ENCODE peak calls at places on chromosome 9, in six cellular contexts. P, X, Q, O, L and N are unnamed samples.

GRCh38 chr9:37529111-37529510 is 43.4 kb downstream of the POLR1E start:
- DNase-seq in P (no peak), X (peak; percentile 13), Q (no peak), O (no peak), L (peak; percentile 40), N (peak; percentile 45)

GRCh38 chr9:123784513-123784912 is 145.4 kb downstream of the DENND1A start:
- DNase-seq in P (no peak), X (no peak), Q (no peak), O (no peak), L (no peak), N (no peak)

GRCh38 chr9:71646131-71646530 is 122.2 kb downstream of the CEMIP2 start:
- DNase-seq in P (no peak), X (no peak), Q (no peak), O (no peak), L (no peak), N (no peak)

GRCh38 chr9:31140316-31140715 is 1244.1 kb upstream of the ACO1 start:
- DNase-seq in P (no peak), X (no peak), Q (no peak), O (no peak), L (no peak), N (no peak)

GRCh38 chr9:120932086-120932818 is 5.7 kb upstream of the TRAF1 start:
- DNase-seq in P (no peak), X (no peak), Q (no peak), O (no peak), L (no peak), N (peak; percentile 5)

GRCh38 chr9:4080889-4081548 is 218.8 kb downstream of the GLIS3 start:
- DNase-seq in P (no peak), X (no peak), Q (no peak), O (no peak), L (no peak), N (no peak)

GRCh38 chr9:6634441-6634840 is 11.1 kb downstream of the GLDC start:
- DNase-seq in P (no peak), X (no peak), Q (no peak), O (no peak), L (no peak), N (no peak)

GRCh38 chr9:122132539-122132938 is 27.0 kb downstream of the NDUFA8 start:
- DNase-seq in P (no peak), X (no peak), Q (no peak), O (no peak), L (no peak), N (no peak)

GRCh38 chr9:86413966-86414880 is 60.0 kb upstream of the TUT7 start:
- DNase-seq in P (no peak), X (no peak), Q (no peak), O (no peak), L (no peak), N (no peak)

GRCh38 chr9:131645078-131645776 is 94.6 kb downstream of the RAPGEF1 start:
- DNase-seq in P (no peak), X (no peak), Q (no peak), O (no peak), L (no peak), N (no peak)

GRCh38 chr9:135864447-135865049 is 42.8 kb downstream of the CAMSAP1 start:
- DNase-seq in P (peak; percentile 24), X (peak; percentile 19), Q (no peak), O (peak; percentile 64), L (no peak), N (peak; percentile 66)

GRCh38 chr9:110148384-110148783 is 59.6 kb downstream of the C9orf152 start:
- DNase-seq in P (no peak), X (no peak), Q (no peak), O (no peak), L (no peak), N (no peak)

GRCh38 chr9:115531410-115532130 is 413.6 kb upstream of the TNC start:
- DNase-seq in P (no peak), X (no peak), Q (no peak), O (no peak), L (no peak), N (no peak)

GRCh38 chr9:93655621-93656425 is 79.4 kb downstream of the PHF2 start:
- DNase-seq in P (no peak), X (no peak), Q (no peak), O (peak; percentile 45), L (no peak), N (no peak)

GRCh38 chr9:114232091-114232440 is 76.7 kb downstream of the COL27A1 start:
- DNase-seq in P (no peak), X (no peak), Q (no peak), O (no peak), L (no peak), N (no peak)

GRCh38 chr9:13970426-13970825 is 343.5 kb downstream of the NFIB start:
- DNase-seq in P (no peak), X (no peak), Q (no peak), O (no peak), L (no peak), N (no peak)

GRCh38 chr9:138053996-138054752 is 176.6 kb downstream of the CACNA1B start:
- DNase-seq in P (no peak), X (no peak), Q (no peak), O (peak; percentile 22), L (no peak), N (peak; percentile 18)

DNA sequence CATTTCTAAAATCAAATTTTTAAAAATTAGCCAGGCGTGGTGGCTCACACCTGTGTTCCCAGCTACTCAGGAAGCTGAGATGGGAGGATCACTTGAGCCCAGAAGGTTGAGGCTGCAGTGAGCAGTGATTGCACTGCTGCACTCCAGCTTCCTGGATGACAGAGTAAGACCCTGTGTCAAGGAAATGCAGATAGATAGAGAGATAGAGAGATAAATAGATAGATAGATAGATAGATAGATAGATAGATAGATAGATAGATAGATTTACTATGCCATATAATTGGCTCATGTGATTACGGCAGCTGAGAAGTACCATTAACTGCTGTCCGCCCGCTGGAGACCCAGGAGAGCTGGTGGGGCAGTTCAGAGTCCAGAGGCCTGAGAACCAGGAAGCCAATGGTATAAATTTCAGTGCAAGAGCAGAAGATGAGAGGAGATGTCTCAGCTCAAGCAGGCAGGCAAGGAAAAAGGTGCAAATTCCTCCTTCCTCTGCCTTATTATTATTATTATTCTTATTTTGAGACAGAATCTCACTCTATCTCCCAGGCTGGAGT is 13.0 kb upstream of the PTGES start:
- DNase-seq in P (no peak), X (no peak), Q (no peak), O (no peak), L (no peak), N (no peak)
- H3K4me3 ChIP-seq in P (no peak overlapping the region), X (no peak overlapping the region), Q (no peak overlapping the region), O (no peak overlapping the region), L (no peak overlapping the region), N (no peak overlapping the region)

GRCh38 chr9:12775963-12776774 is 1.3 kb downstream of the LURAP1L start:
- DNase-seq in P (no peak), X (peak; percentile 78), Q (peak; percentile 95), O (peak; percentile 75), L (no peak), N (peak; percentile 82)
- TF ChIP-seq POLR2AphosphoS5 in P (peak; percentile 36), X (peak; percentile 55), Q (peak; percentile 74), O (no peak), L (no peak), N (peak; percentile 72)

GRCh38 chr9:126959326-126959725 is 44.7 kb downstream of the RALGPS1 start:
- DNase-seq in P (no peak), X (no peak), Q (no peak), O (no peak), L (no peak), N (no peak)
- H3K27ac ChIP-seq in P (no peak overlapping the region), X (no peak overlapping the region), Q (no peak overlapping the region), O (no peak overlapping the region), L (no peak overlapping the region), N (no peak overlapping the region)

GRCh38 chr9:97853844-97854695 is 1.0 kb downstream of the FOXE1 start:
- DNase-seq in P (no peak), X (no peak), Q (no peak), O (no peak), L (no peak), N (no peak)
- H3K4me3 ChIP-seq in P (no peak overlapping the region), X (peak overlapping the region; percentile 23), Q (peak overlapping the region; percentile 46), O (peak overlapping the region; percentile 25), L (no peak overlapping the region), N (peak overlapping the region; percentile 42)

GRCh38 chr9:133146746-133147411 is 16.8 kb downstream of the GBGT1 start:
- DNase-seq in P (no peak), X (no peak), Q (no peak), O (no peak), L (no peak), N (no peak)
- TF ChIP-seq POLR2AphosphoS5 in P (no peak), X (no peak), Q (no peak), O (no peak), L (no peak), N (no peak)